ENCODE peak calls at places on chromosomes 13 and 19, in six cellular contexts. H is tibial nerve, C is transverse colon, P is IMR-90, U is ovary, O is adrenal gland. I is an unnamed sample. For H3K36me3, the result is how much of the 10 kb centered on the place peaks cover.

GRCh38 chr19:46786236-46787039 is 2.0 kb downstream of the SLC1A5 start:
- DNase-seq in H (peak), C (peak), P (peak), U (peak), O (peak), I (peak)

GRCh38 chr13:30849611-30850010 is 56.5 kb upstream of the MEDAG start:
- DNase-seq in H (no peak), C (no peak), P (no peak), U (no peak), O (no peak), I (no peak)

GRCh38 chr13:84086847-84087162 is 204.5 kb upstream of the SLITRK1 start:
- DNase-seq in H (no peak), C (no peak), P (no peak), U (no peak), O (no peak), I (no peak)

GRCh38 chr19:2814426-2814825 is 5.2 kb upstream of the ZNF554 start:
- DNase-seq in H (no peak), C (no peak), P (no peak), U (no peak), O (no peak), I (no peak)

GRCh38 chr13:33152389-33152788 is 133.2 kb downstream of the STARD13 start:
- DNase-seq in H (no peak), C (no peak), P (no peak), U (no peak), O (no peak), I (no peak)

GRCh38 chr13:33347866-33348265 is 62.3 kb upstream of the STARD13 start:
- DNase-seq in H (no peak), C (no peak), P (no peak), U (no peak), O (no peak), I (no peak)

GRCh38 chr19:33398361-33399060 is 25.0 kb downstream of the CEBPG start:
- DNase-seq in H (no peak), C (no peak), P (no peak), U (peak), O (no peak), I (peak)

GRCh38 chr13:99392126-99392805 is 85.1 kb upstream of the GPR183 start:
- DNase-seq in H (no peak), C (no peak), P (no peak), U (no peak), O (no peak), I (no peak)

GRCh38 chr19:53875602-53876340 is 6.2 kb upstream of the PRKCG start:
- DNase-seq in H (no peak), C (no peak), P (no peak), U (no peak), O (no peak), I (no peak)

GRCh38 chr13:93867481-93867880 is 612.0 kb downstream of the DCT start:
- DNase-seq in H (no peak), C (no peak), P (peak), U (no peak), O (no peak), I (no peak)

GRCh38 chr19:16121141-16121540 is 9.5 kb downstream of the RAB8A start:
- DNase-seq in H (no peak), C (no peak), P (no peak), U (no peak), O (no peak), I (no peak)

GRCh38 chr19:46288896-46289588 is 7.8 kb upstream of the HIF3A start:
- DNase-seq in H (no peak), C (no peak), P (peak), U (no peak), O (peak), I (no peak)

GRCh38 chr13:95128045-95128643 is 173.1 kb downstream of the ABCC4 start:
- DNase-seq in H (no peak), C (no peak), P (no peak), U (no peak), O (no peak), I (no peak)

GRCh38 chr13:39765801-39766463 is 110.5 kb downstream of the COG6 start:
- DNase-seq in H (no peak), C (peak), P (no peak), U (peak), O (no peak), I (peak)

GRCh38 chr19:4108767-4109625 is 14.9 kb downstream of the MAP2K2 start:
- DNase-seq in H (no peak), C (peak), P (no peak), U (no peak), O (no peak), I (peak)

GRCh38 chr13:22095794-22096193 is 424.9 kb downstream of the FGF9 start:
- DNase-seq in H (no peak), C (no peak), P (no peak), U (no peak), O (no peak), I (no peak)

GRCh38 chr19:35022460-35022859 is 7.8 kb upstream of the SCN1B start:
- DNase-seq in H (no peak), C (no peak), P (no peak), U (no peak), O (no peak), I (no peak)
- H3K36me3 ChIP-seq in H (under half), C (under half), P (half or more), U (under half), O (half or more), I (half or more)

GRCh38 chr19:39918183-39918651 is 16.2 kb downstream of the FCGBP start:
- DNase-seq in H (no peak), C (no peak), P (no peak), U (no peak), O (no peak), I (no peak)
- TF ChIP-seq POLR2A in H (no peak), C (no peak), P (no peak), U (no peak), O (no peak), I (no peak)

DNA sequence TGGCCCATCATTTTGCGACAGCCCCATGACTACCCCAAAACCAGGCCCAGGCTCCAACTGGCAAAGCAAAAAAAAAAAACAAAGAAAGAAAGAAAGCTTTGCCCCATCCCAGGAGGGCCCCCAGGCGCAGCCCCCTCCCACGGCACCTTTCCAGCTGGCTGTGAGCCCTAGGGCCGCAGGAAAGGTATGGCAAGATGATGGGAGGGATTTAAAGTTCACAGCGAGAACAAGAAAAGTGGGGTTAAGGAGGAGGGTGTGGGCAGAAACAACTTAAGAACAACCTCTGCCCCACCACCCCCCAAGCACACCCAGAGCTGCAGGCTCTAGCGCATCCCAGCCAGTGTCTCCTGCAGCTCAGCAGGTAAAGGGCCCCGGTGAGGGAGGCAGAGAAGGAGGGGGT is at the start of gene CYP2F1:
- DNase-seq in H (no peak), C (no peak), P (no peak), U (no peak), O (no peak), I (no peak)
- H3K4me3 ChIP-seq in H (no peak), C (no peak), P (no peak), U (no peak), O (no peak), I (no peak)

GRCh38 chr19:17734146-17734545 is 14.9 kb downstream of the MAP1S start:
- DNase-seq in H (no peak), C (no peak), P (no peak), U (no peak), O (no peak), I (no peak)
- H3K36me3 ChIP-seq in H (under half), C (under half), P (under half), U (under half), O (half or more), I (half or more)

GRCh38 chr19:55384576-55385235 is 614 bp upstream of the TMEM238 start:
- DNase-seq in H (no peak), C (peak), P (no peak), U (peak), O (peak), I (no peak)

GRCh38 chr19:55383789-55384575 is at the start of gene TMEM238:
- DNase-seq in H (no peak), C (peak), P (peak), U (peak), O (peak), I (peak)

GRCh38 chr19:55385749-55386514 is at the start of gene RPL28:
- DNase-seq in H (peak), C (peak), P (peak), U (peak), O (peak), I (peak)

GRCh38 chr19:55386515-55386947 is 799 bp downstream of the RPL28 start:
- DNase-seq in H (no peak), C (no peak), P (no peak), U (peak), O (no peak), I (no peak)

GRCh38 chr19:55385236-55385748 is 440 bp upstream of the RPL28 start:
- DNase-seq in H (peak), C (peak), P (peak), U (peak), O (peak), I (peak)
- TF ChIP-seq POLR2A in H (no peak), C (no peak), P (no peak), U (no peak), O (no peak), I (no peak)

GRCh38 chr13:20709782-20710181 is 6.3 kb downstream of the IL17D start:
- DNase-seq in H (no peak), C (no peak), P (no peak), U (no peak), O (no peak), I (no peak)

GRCh38 chr13:20709369-20709768 is 5.9 kb downstream of the IL17D start:
- DNase-seq in H (no peak), C (no peak), P (no peak), U (no peak), O (no peak), I (no peak)

GRCh38 chr13:20713751-20714150 is 10.3 kb downstream of the IL17D start:
- DNase-seq in H (no peak), C (no peak), P (peak), U (no peak), O (peak), I (no peak)

GRCh38 chr13:20713014-20713376 is 9.5 kb downstream of the IL17D start:
- DNase-seq in H (no peak), C (no peak), P (no peak), U (no peak), O (no peak), I (no peak)

DNA sequence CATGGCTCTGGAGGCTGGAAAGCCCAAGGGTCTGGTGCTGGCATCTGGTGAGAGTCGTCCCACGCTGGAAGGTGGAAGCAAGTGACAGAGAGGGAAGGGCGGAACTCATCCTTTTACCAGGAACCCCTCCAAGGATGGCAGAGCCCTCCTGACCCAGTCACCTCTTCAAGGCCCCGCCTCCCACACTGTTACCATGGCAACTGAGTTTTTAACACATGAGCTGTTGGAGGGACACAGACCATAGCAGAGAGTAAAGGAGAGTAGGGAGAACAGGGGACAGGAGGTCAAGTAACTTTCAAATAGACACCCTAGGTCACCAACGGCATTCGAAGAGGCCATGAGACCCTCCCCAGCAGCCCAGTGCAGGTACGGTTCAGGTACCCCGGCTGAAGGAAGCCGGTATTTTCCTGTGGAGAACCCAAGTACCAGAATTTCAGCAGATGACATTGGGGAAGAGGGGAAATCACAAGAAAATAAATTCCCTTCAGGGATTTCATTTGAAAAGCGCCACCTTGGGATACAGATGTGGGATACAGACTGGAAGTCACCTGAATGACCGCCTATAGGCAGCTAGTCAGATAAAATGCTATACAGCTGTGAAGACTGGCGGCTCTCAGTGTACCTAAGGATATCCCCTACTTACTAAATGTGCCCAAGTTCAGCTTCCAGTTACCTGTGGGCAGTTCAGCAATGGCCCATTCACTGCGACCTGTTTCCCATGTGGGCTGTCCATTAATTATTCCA is 8.0 kb downstream of the IL17D start:
- DNase-seq in H (no peak), C (no peak), P (no peak), U (no peak), O (no peak), I (no peak)
- H3K4me3 ChIP-seq in H (no peak), C (no peak), P (no peak), U (no peak), O (no peak), I (no peak)